ENCODE peak calls at places on chromosomes 13 and 19, in five cellular contexts. K is stimulated activated CD4-positive, alpha-beta T cell treated with anti-CD3 and anti-CD28 coated beads, TNF-alpha, amount 100 ng/mL, for 1 hour; U is NCI-H1436; C is activated CD4-positive, CD25-positive, alpha-beta regulatory T cell; P is psoas muscle. Q is an unnamed sample.

GRCh38 chr13:108096301-108096700 is 119.0 kb downstream of the LIG4 start:
- DNase-seq in C (no peak), U (no peak), K (no peak), P (no peak), Q (no peak)

GRCh38 chr19:45938733-45939319 is 24.2 kb upstream of the NANOS2 start:
- DNase-seq in C (no peak), U (no peak), K (no peak), P (no peak), Q (no peak)

GRCh38 chr13:112879283-112879833 is 89.7 kb upstream of the MCF2L start:
- DNase-seq in P (peak), U (no peak), K (no peak), C (no peak), Q (no peak)

GRCh38 chr13:68078874-68079273 is 848.7 kb upstream of the PCDH9 start:
- DNase-seq in K (no peak), P (no peak), U (no peak), C (no peak), Q (no peak)

GRCh38 chr19:23328211-23328610 is 67.1 kb downstream of the ZNF91 start:
- DNase-seq in K (no peak), U (no peak), C (no peak), P (no peak), Q (no peak)

GRCh38 chr13:26985285-26985878 is 186.2 kb downstream of the USP12 start:
- DNase-seq in U (peak), C (peak), P (no peak), K (peak), Q (peak)

GRCh38 chr19:6238256-6238642 is 41.5 kb downstream of the MLLT1 start:
- DNase-seq in K (no peak), U (no peak), C (no peak), P (no peak), Q (no peak)

GRCh38 chr13:50845211-50845610 is 1.7 kb upstream of the DLEU7 start:
- DNase-seq in C (no peak), U (no peak), P (no peak), K (no peak), Q (no peak)

GRCh38 chr19:56297010-56297409 is 17.6 kb downstream of the ZSCAN5A start:
- DNase-seq in K (no peak), C (no peak), U (no peak), P (no peak), Q (no peak)

GRCh38 chr13:86710013-86710412 is 910.8 kb upstream of the SLITRK6 start:
- DNase-seq in C (no peak), K (no peak), P (no peak), U (no peak), Q (no peak)